ENCODE peak calls at places on chromosomes 5 and 9, in five cellular contexts. Y, P, M, U and S are unnamed samples.

GRCh38 chr5:177370488-177371119 is 12.9 kb downstream of the RGS14 start:
- DNase-seq in Y (peak), P (peak), M (peak), U (no peak), S (peak)

GRCh38 chr9:107460153-107461023 is 29.2 kb downstream of the KLF4 start:
- DNase-seq in Y (no peak), P (no peak), M (no peak), U (no peak), S (no peak)

GRCh38 chr9:79574716-79575242 is 3.0 kb downstream of the TLE4 start:
- DNase-seq in Y (no peak), P (no peak), M (no peak), U (no peak), S (no peak)

GRCh38 chr5:23352437-23352836 is 155.0 kb upstream of the PRDM9 start:
- DNase-seq in Y (peak), P (no peak), M (peak), U (no peak), S (no peak)

GRCh38 chr5:124468671-124469411 is 277.6 kb downstream of the ZNF608 start:
- DNase-seq in Y (peak), P (no peak), M (no peak), U (no peak), S (no peak)

GRCh38 chr5:153938131-153938842 is 100.4 kb downstream of the FAM114A2 start:
- DNase-seq in Y (no peak), P (no peak), M (no peak), U (no peak), S (no peak)

GRCh38 chr9:21589344-21590056 is 107.4 kb upstream of the IFNE start:
- DNase-seq in Y (no peak), P (no peak), M (no peak), U (no peak), S (no peak)

GRCh38 chr5:126368239-126368812 is 54.9 kb upstream of the GRAMD2B start:
- DNase-seq in Y (peak), P (no peak), M (peak), U (no peak), S (no peak)

GRCh38 chr9:116098476-116098875 is 55.1 kb upstream of the PAPPA start:
- DNase-seq in Y (no peak), P (no peak), M (no peak), U (no peak), S (no peak)

GRCh38 chr9:5509573-5509972 is 758 bp upstream of the PDCD1LG2 start:
- DNase-seq in Y (no peak), P (no peak), M (no peak), U (no peak), S (no peak)

GRCh38 chr5:138563340-138564118 is 11.7 kb downstream of the HSPA9 start:
- DNase-seq in Y (no peak), P (peak), M (no peak), U (no peak), S (no peak)

GRCh38 chr5:14809369-14810144 is 62.0 kb downstream of the ANKH start:
- DNase-seq in Y (no peak), P (peak), M (peak), U (peak), S (no peak)

GRCh38 chr5:177426566-177427210 is at the start of gene GRK6:
- DNase-seq in Y (no peak), P (peak), M (no peak), U (no peak), S (peak)

GRCh38 chr5:142192296-142192695 is 83.7 kb downstream of the NDFIP1 start:
- DNase-seq in Y (no peak), P (no peak), M (no peak), U (no peak), S (no peak)

GRCh38 chr5:15286659-15287058 is 213.3 kb upstream of the FBXL7 start:
- DNase-seq in Y (no peak), P (no peak), M (no peak), U (no peak), S (peak)

GRCh38 chr5:107957023-107957422 is 286.3 kb upstream of the EFNA5 start:
- DNase-seq in Y (no peak), P (no peak), M (no peak), U (no peak), S (no peak)

GRCh38 chr9:33350310-33350709 is 52.1 kb downstream of the AQP7 start:
- DNase-seq in Y (no peak), P (no peak), M (no peak), U (no peak), S (no peak)

GRCh38 chr5:144227363-144227762 is 56.7 kb downstream of the KCTD16 start:
- DNase-seq in Y (no peak), P (no peak), M (no peak), U (no peak), S (no peak)

GRCh38 chr5:53419247-53419646 is 61.2 kb upstream of the FST start:
- DNase-seq in Y (no peak), P (no peak), M (no peak), U (no peak), S (no peak)

GRCh38 chr9:38412751-38413150 is 11.5 kb downstream of the IGFBPL1 start:
- DNase-seq in Y (no peak), P (no peak), M (no peak), U (no peak), S (no peak)

GRCh38 chr5:147507480-147508126 is 2.3 kb downstream of the DPYSL3 start:
- DNase-seq in Y (no peak), P (no peak), M (no peak), U (no peak), S (no peak)

GRCh38 chr9:106771618-106772017 is 91.3 kb upstream of the ZNF462 start:
- DNase-seq in Y (no peak), P (no peak), M (no peak), U (no peak), S (no peak)

GRCh38 chr5:74334034-74334433 is 306.5 kb downstream of the ENC1 start:
- DNase-seq in Y (no peak), P (peak), M (no peak), U (no peak), S (no peak)

GRCh38 chr5:161165998-161166660 is 314.1 kb upstream of the ATP10B start:
- DNase-seq in Y (no peak), P (no peak), M (no peak), U (no peak), S (no peak)

GRCh38 chr9:84397151-84397728 is 56.7 kb upstream of the SLC28A3 start:
- DNase-seq in Y (peak), P (peak), M (peak), U (peak), S (peak)

GRCh38 chr9:26919698-26920097 is 27.1 kb upstream of the CAAP1 start:
- DNase-seq in Y (no peak), P (no peak), M (no peak), U (no peak), S (no peak)

GRCh38 chr5:147417133-147417813 is 92.6 kb downstream of the DPYSL3 start:
- DNase-seq in Y (no peak), P (no peak), M (no peak), U (no peak), S (no peak)

GRCh38 chr5:131262953-131263541 is 806 bp upstream of the CDC42SE2 start:
- DNase-seq in Y (no peak), P (peak), M (no peak), U (no peak), S (peak)

GRCh38 chr9:120477534-120478001 is 102.4 kb downstream of the CDK5RAP2 start:
- DNase-seq in Y (peak), P (peak), M (peak), U (no peak), S (peak)

GRCh38 chr5:98503582-98503981 is 269.9 kb upstream of the RGMB start:
- DNase-seq in Y (no peak), P (no peak), M (no peak), U (no peak), S (no peak)
- H3K9ac ChIP-seq in Y (no peak), P (no peak), M (no peak), U (no peak), S (no peak)

GRCh38 chr9:125455876-125456275 is 194.2 kb downstream of the GAPVD1 start:
- DNase-seq in Y (no peak), P (no peak), M (no peak), U (no peak), S (no peak)

GRCh38 chr9:125455132-125455531 is 193.5 kb downstream of the GAPVD1 start:
- DNase-seq in Y (no peak), P (no peak), M (no peak), U (no peak), S (no peak)

GRCh38 chr9:125460346-125460745 is 198.7 kb downstream of the GAPVD1 start:
- DNase-seq in Y (no peak), P (no peak), M (no peak), U (no peak), S (no peak)

GRCh38 chr9:125460883-125461475 is 199.4 kb downstream of the GAPVD1 start:
- DNase-seq in Y (no peak), P (no peak), M (no peak), U (no peak), S (no peak)

DNA sequence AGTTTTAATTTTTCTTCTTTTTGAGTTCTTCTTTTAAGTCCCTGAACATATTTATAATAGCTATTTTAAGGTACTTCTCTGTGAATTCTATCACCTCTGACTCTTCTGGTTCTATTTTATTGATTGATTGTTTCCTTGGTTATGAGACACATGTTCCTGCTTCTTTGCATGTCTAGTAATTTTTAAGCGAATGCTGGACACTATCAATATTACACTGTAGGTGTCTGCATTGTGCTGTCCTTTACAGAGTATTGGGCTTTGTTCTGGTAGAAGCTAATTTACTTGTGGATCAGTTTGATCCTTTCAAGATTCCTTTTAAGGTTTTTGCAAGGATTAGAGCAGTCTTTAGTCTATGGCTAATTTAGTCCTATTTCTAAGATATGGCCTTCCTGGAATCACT is 195.7 kb downstream of the GAPVD1 start:
- DNase-seq in Y (no peak), P (no peak), M (no peak), U (no peak), S (no peak)
- TF ChIP-seq EP300 in Y (no peak), P (no peak), M (no peak), U (no peak), S (no peak)

DNA sequence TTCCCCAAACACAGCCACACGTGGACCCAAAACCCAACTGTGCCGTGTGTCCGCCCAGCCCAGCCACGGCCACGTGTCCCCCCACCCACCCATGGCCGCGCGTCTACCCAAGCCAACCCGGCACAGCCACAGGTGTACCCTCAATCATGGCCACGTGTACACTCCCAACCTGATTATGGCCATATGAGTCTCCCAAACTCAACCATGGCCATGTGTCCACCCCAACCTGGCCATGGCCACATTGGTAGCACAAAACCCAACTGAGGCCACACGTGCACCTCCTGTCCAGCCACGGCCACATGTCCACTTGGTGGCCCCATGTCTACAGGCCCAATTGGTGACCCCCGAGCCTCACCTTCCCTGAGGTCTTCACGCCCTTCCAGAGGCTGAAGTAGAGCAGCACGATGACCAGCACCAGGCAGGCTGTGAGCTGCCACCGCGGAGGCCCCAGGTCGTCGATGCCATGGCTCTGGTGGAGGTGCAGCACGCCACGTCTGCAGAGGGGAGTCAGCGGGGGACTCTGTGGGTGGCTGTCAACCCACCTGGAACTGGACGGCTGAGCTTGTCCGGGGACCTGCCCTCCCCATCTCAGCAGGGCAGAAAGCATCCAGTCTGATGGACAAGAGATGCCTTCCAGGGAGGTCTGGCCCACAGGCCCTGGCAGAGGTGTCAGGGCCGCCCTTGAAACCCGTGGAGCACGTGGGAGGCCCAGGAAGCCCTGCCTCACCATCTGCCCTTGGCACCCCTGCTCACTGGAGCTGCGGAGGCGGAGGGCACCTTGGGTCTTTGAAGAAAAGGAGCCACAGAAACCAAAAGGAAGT is 23.5 kb downstream of the SLC6A3 start:
- DNase-seq in Y (no peak), P (no peak), M (no peak), U (no peak), S (no peak)
- H3K9ac ChIP-seq in Y (no peak), P (no peak), M (no peak), U (no peak), S (no peak)

GRCh38 chr5:43422143-43422542 is 10.0 kb upstream of the CCL28 start:
- DNase-seq in Y (no peak), P (no peak), M (peak), U (no peak), S (no peak)
- TF ChIP-seq EP300 in Y (no peak), P (no peak), M (no peak), U (no peak), S (no peak)

GRCh38 chr5:58455066-58455465 is 4.8 kb downstream of the PLK2 start:
- DNase-seq in Y (no peak), P (no peak), M (no peak), U (no peak), S (no peak)

GRCh38 chr5:58456486-58456885 is 3.4 kb downstream of the PLK2 start:
- DNase-seq in Y (no peak), P (no peak), M (no peak), U (no peak), S (no peak)

GRCh38 chr5:58455495-58455894 is 4.4 kb downstream of the PLK2 start:
- DNase-seq in Y (no peak), P (no peak), M (no peak), U (no peak), S (no peak)

GRCh38 chr5:58457040-58457439 is 2.8 kb downstream of the PLK2 start:
- DNase-seq in Y (no peak), P (no peak), M (no peak), U (no peak), S (no peak)

GRCh38 chr5:58455966-58456365 is 3.9 kb downstream of the PLK2 start:
- DNase-seq in Y (no peak), P (no peak), M (no peak), U (no peak), S (no peak)
- H3K9ac ChIP-seq in Y (no peak), P (no peak), M (no peak), U (no peak), S (peak)

GRCh38 chr5:60285910-60286309 is 392.4 kb upstream of the PDE4D start:
- DNase-seq in Y (no peak), P (no peak), M (no peak), U (no peak), S (no peak)
- TF ChIP-seq EP300 in Y (no peak), P (no peak), M (no peak), U (no peak), S (no peak)